ENCODE peak calls at places on chromosome 20, in six cellular contexts. L is IMR-90, A is GM12878, W is SK-N-SH, K is K562, Y is H1. G is an unnamed sample.

GRCh38 chr20:33554914-33555420 is 65.1 kb downstream of the CBFA2T2 start:
- DNase-seq in A (peak; percentile 94), K (peak; percentile 72), Y (no peak), L (peak; percentile 99), W (no peak), G (peak; percentile 98)

GRCh38 chr20:60572991-60573390 is 614.8 kb downstream of the CDH26 start:
- DNase-seq in Y (no peak), W (no peak), A (no peak), L (no peak), K (no peak), G (no peak)

GRCh38 chr20:33773412-33774089 is 37.6 kb upstream of the CHMP4B start:
- DNase-seq in A (peak; percentile 85), K (no peak), W (no peak), Y (no peak), L (no peak), G (no peak)

GRCh38 chr20:11452326-11452725 is 465.4 kb upstream of the BTBD3 start:
- DNase-seq in A (no peak), L (peak; percentile 59), Y (no peak), K (no peak), W (no peak), G (no peak)

GRCh38 chr20:48586728-48587127 is 241.1 kb downstream of the PREX1 start:
- DNase-seq in W (no peak), A (no peak), Y (no peak), L (no peak), K (no peak), G (no peak)

GRCh38 chr20:45408646-45409213 is 641 bp downstream of the DBNDD2 start:
- DNase-seq in A (no peak), Y (no peak), L (no peak), W (no peak), K (no peak), G (no peak)

GRCh38 chr20:31684153-31685003 is 38.3 kb downstream of the BCL2L1 start:
- DNase-seq in K (no peak), L (no peak), W (no peak), Y (no peak), A (no peak), G (no peak)

GRCh38 chr20:62616728-62617621 is 25.3 kb upstream of the SLCO4A1 start:
- DNase-seq in L (peak; percentile 49), W (peak; percentile 95), A (no peak), K (peak; percentile 87), Y (no peak), G (peak; percentile 71)

GRCh38 chr20:15011631-15012030 is 674.2 kb upstream of the FLRT3 start:
- DNase-seq in K (no peak), Y (no peak), W (peak; percentile 27), L (no peak), A (no peak), G (no peak)

DNA sequence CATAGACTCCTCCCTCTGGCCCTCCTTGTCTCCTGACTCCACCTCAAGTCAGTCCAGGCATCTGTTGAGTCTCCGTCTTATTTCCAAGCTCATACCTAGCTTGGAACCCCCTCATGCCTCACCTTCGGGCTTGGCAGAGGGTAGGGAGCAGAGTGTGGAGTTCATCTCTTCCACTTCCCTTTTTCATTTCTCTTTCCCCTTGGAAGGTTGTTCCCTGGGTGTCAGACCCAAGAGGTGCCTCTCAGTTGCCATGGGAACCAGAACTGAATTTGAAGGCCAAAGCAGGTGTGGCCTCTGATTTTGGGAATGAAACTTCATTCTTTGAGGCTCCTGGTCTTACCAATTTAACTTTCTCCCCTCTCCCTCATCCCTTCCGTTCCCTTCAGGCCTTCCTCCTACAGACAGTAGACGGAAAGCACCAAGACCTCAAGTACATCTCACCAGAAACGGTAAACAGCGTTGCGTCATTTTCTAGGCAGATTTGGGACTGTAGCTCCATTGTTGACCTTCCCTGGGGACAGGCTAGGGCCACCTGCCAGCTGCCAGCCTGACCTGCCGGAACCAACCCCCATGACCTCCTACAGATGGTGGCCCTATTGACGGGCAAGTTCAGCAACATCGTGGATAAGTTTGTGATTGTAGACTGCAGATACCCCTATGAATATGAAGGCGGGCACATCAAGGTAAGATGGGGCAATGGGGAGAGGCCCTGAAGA is 6.6 kb downstream of the CDC25B start:
- DNase-seq in K (no peak), A (no peak), Y (no peak), L (no peak), W (no peak), G (no peak)
- H3K36me3 ChIP-seq in K (peaks cover 70% of the 10 kb centered on the region), A (peaks cover 28% of the 10 kb centered on the region), Y (peaks cover 26% of the 10 kb centered on the region), L (peaks cover 72% of the 10 kb centered on the region), W (peaks cover 26% of the 10 kb centered on the region), G (peaks cover 27% of the 10 kb centered on the region)

DNA sequence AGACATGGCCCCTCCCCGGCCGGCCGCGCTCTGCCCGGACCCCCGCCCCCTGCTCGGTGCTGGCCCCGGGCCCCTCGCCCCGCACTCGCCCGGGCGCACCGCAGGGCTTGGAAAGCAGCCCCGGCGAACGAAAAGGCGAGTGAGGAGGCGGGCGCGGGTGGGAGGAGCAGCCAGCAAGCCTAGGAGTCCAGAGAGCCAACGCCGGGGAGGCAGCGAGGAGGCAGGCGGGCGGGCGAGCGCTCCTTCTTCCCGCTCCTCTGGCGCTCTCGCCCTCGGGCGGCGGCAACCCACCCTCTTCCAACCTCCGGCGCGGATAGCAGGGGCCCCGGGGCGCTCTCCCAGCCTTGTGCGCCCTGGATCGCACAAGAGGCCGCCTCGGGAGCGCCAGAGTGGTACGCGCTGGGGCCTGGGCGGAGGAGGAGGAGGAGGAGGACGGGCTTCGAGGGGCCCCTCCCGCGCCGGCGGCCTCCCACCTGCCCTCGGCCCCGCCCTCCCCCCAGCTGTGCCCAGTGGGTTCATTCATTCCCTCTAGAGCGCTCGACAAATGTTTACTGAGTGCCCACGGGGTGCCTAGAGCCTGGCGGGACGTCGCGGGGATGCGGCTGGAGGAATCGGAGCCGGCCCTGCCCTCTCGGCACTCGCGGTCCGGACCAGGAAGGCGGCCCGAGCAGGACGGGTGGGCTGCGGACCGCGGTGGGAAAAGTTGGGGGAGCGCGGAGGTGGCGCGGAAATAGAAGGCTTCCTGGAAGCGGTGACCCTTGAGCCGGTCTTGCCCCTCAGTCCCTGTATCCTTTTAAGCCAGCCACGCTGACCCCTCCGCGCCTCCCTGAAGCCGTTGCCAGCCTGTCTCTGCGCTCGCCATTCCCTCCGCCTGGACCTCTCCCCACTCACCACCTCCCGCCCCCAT is at the start of gene BMP7:
- DNase-seq in L (no peak), W (peak; percentile 79), Y (no peak), K (no peak), A (no peak), G (no peak)
- TF ChIP-seq USF2 in L (no peak), W (no peak), Y (no peak), K (no peak), A (no peak), G (no peak)

GRCh38 chr20:47223896-47224295 is 132.6 kb downstream of the ZMYND8 start:
- DNase-seq in A (no peak), K (no peak), Y (no peak), L (no peak), W (no peak), G (no peak)
- H3K36me3 ChIP-seq in A (peaks cover 29% of the 10 kb centered on the region), K (peaks cover 94% of the 10 kb centered on the region), Y (peaks cover 51% of the 10 kb centered on the region), L (peaks cover 44% of the 10 kb centered on the region), W (peaks cover 76% of the 10 kb centered on the region), G (peaks cover 85% of the 10 kb centered on the region)

GRCh38 chr20:6942266-6942665 is 174.8 kb downstream of the BMP2 start:
- DNase-seq in K (no peak), Y (no peak), L (no peak), W (no peak), A (no peak), G (no peak)
- TF ChIP-seq USF2 in K (no peak), Y (no peak), L (no peak), W (no peak), A (no peak), G (no peak)

GRCh38 chr20:38931984-38932383 is 5.8 kb downstream of the FAM83D start:
- DNase-seq in A (no peak), L (no peak), K (no peak), W (no peak), Y (no peak), G (no peak)
- H3K36me3 ChIP-seq in A (peaks cover 4% of the 10 kb centered on the region), L (no peaks in the 10 kb centered on the region), K (peaks cover 93% of the 10 kb centered on the region), W (no peaks in the 10 kb centered on the region), Y (no peaks in the 10 kb centered on the region), G (peaks cover 30% of the 10 kb centered on the region)

GRCh38 chr20:2208897-2209296 is 86.9 kb upstream of the TGM3 start:
- DNase-seq in A (no peak), W (no peak), K (no peak), L (no peak), Y (no peak), G (no peak)

GRCh38 chr20:2204021-2204420 is 91.8 kb upstream of the TGM3 start:
- DNase-seq in K (no peak), L (no peak), A (no peak), W (no peak), Y (no peak), G (no peak)

GRCh38 chr20:2207770-2208097 is 88.1 kb upstream of the TGM3 start:
- DNase-seq in Y (no peak), L (no peak), A (no peak), W (no peak), K (no peak), G (no peak)

GRCh38 chr20:2203436-2203835 is 92.4 kb upstream of the TGM3 start:
- DNase-seq in W (no peak), A (no peak), L (no peak), K (no peak), Y (no peak), G (no peak)

DNA sequence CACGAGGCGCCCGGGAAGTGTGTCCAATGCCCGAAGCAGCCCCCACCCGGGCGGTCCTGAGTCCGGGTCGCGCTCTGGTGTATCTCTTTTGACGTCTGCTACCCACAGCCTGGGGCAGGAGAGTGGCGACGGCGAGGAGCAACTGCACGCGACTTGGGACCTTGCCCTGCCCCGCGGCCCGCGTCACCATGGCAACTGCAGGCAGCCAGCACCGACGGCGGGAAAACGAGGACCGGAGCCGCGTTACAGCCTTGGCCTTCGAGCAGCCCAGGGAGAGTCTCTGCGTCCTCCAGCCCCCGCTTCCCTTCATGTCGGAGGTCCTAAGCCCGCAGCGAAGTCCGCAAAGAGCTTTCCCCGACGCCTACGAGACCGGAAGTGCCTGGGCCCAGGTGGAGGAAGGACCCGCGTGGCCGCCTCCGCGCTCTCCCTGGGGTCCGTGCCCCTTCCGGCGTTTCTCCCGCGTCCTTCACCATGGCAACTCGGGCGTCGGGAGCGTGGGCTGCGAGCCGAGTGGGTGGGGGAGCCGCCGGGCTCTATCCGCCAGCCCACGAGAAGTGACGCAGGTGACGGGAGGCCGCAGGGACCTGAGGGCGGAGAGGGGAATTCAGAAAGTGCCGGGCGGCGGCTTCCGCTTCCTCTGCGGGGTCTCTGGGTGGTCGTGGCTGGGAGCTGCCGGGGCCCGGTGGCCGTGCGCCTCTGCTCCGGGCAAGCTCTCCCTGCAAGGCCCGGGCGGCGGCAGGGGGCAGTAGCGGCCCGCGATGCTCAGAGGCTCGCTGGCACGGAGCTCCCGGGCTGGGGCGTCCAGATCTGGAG is 88.6 kb upstream of the TGM3 start:
- DNase-seq in Y (peak; percentile 39), A (peak; percentile 19), W (peak; percentile 93), K (peak; percentile 62), L (peak; percentile 28), G (peak; percentile 53)
- TF ChIP-seq USF2 in Y (no peak), A (no peak), W (no peak), K (no peak), L (no peak), G (no peak)

G was measured in HepG2.